ENCODE peak calls at places on chromosomes 2 and 18, in nine cellular contexts. One of them, this sample, is unnamed. For H3K36me3, the result is how much of the 10 kb centered on the place peaks cover.

GRCh38 chr18:50312296-50313030 is 25.0 kb upstream of the CXXC1 start:
- DNase-seq in hepatocyte: no peak
- DNase-seq in ascending aorta: no peak
- DNase-seq in Caco-2: no peak
- DNase-seq in fibroblast of lung: no peak
- DNase-seq in cardiac muscle cell: no peak
- DNase-seq in IMR-90: no peak
- DNase-seq in Panc1: no peak
- DNase-seq in kidney epithelial cell: peak
- DNase-seq in this sample: no peak

GRCh38 chr2:112942654-112943002 is 31.7 kb downstream of the IL37 start:
- DNase-seq in cardiac muscle cell: no peak
- DNase-seq in hepatocyte: peak
- DNase-seq in Caco-2: no peak
- DNase-seq in IMR-90: no peak
- DNase-seq in kidney epithelial cell: no peak
- DNase-seq in ascending aorta: no peak
- DNase-seq in fibroblast of lung: no peak
- DNase-seq in Panc1: no peak
- DNase-seq in this sample: no peak

GRCh38 chr2:53075760-53076159 is 691.8 kb upstream of the CHAC2 start:
- DNase-seq in Panc1: no peak
- DNase-seq in hepatocyte: no peak
- DNase-seq in Caco-2: no peak
- DNase-seq in cardiac muscle cell: no peak
- DNase-seq in fibroblast of lung: peak
- DNase-seq in kidney epithelial cell: no peak
- DNase-seq in IMR-90: no peak
- DNase-seq in ascending aorta: no peak
- DNase-seq in this sample: no peak

GRCh38 chr2:101823347-101823791 is 125.9 kb downstream of the MAP4K4 start:
- DNase-seq in Panc1: no peak
- DNase-seq in cardiac muscle cell: peak
- DNase-seq in Caco-2: peak
- DNase-seq in fibroblast of lung: peak
- DNase-seq in ascending aorta: peak
- DNase-seq in kidney epithelial cell: no peak
- DNase-seq in IMR-90: peak
- DNase-seq in hepatocyte: peak
- DNase-seq in this sample: peak

GRCh38 chr2:219027511-219028055 is 13.7 kb downstream of the CFAP65 start:
- DNase-seq in Panc1: no peak
- DNase-seq in kidney epithelial cell: no peak
- DNase-seq in hepatocyte: no peak
- DNase-seq in ascending aorta: no peak
- DNase-seq in IMR-90: no peak
- DNase-seq in Caco-2: no peak
- DNase-seq in cardiac muscle cell: no peak
- DNase-seq in fibroblast of lung: no peak
- DNase-seq in this sample: no peak

GRCh38 chr2:97736608-97737330 is 23.4 kb downstream of the ZAP70 start:
- DNase-seq in fibroblast of lung: no peak
- DNase-seq in hepatocyte: no peak
- DNase-seq in kidney epithelial cell: no peak
- DNase-seq in IMR-90: no peak
- DNase-seq in cardiac muscle cell: no peak
- DNase-seq in ascending aorta: no peak
- DNase-seq in Caco-2: peak
- DNase-seq in Panc1: no peak
- DNase-seq in this sample: no peak

GRCh38 chr2:195562624-195563566 is 94.1 kb upstream of the SLC39A10 start:
- DNase-seq in hepatocyte: no peak
- DNase-seq in kidney epithelial cell: no peak
- DNase-seq in ascending aorta: no peak
- DNase-seq in cardiac muscle cell: peak
- DNase-seq in Panc1: no peak
- DNase-seq in Caco-2: no peak
- DNase-seq in IMR-90: peak
- DNase-seq in fibroblast of lung: peak
- DNase-seq in this sample: no peak

GRCh38 chr2:37232131-37232933 is 874 bp downstream of the NDUFAF7 start:
- DNase-seq in Panc1: no peak
- DNase-seq in IMR-90: peak
- DNase-seq in Caco-2: peak
- DNase-seq in ascending aorta: peak
- DNase-seq in kidney epithelial cell: no peak
- DNase-seq in hepatocyte: peak
- DNase-seq in fibroblast of lung: peak
- DNase-seq in cardiac muscle cell: peak
- DNase-seq in this sample: peak

GRCh38 chr2:64535024-64535423 is 10.9 kb downstream of the AFTPH start:
- DNase-seq in ascending aorta: no peak
- DNase-seq in kidney epithelial cell: no peak
- DNase-seq in hepatocyte: no peak
- DNase-seq in IMR-90: no peak
- DNase-seq in Caco-2: no peak
- DNase-seq in cardiac muscle cell: no peak
- DNase-seq in Panc1: no peak
- DNase-seq in fibroblast of lung: no peak
- DNase-seq in this sample: no peak

GRCh38 chr2:162072181-162072702 is 1.8 kb downstream of the DPP4 start:
- DNase-seq in cardiac muscle cell: peak
- DNase-seq in hepatocyte: no peak
- DNase-seq in kidney epithelial cell: no peak
- DNase-seq in Caco-2: no peak
- DNase-seq in fibroblast of lung: peak
- DNase-seq in Panc1: no peak
- DNase-seq in IMR-90: peak
- DNase-seq in ascending aorta: no peak
- DNase-seq in this sample: no peak

GRCh38 chr2:105751272-105751671 is 6.6 kb downstream of the NCK2 start:
- DNase-seq in hepatocyte: no peak
- DNase-seq in Panc1: no peak
- DNase-seq in fibroblast of lung: no peak
- DNase-seq in kidney epithelial cell: no peak
- DNase-seq in IMR-90: no peak
- DNase-seq in Caco-2: no peak
- DNase-seq in cardiac muscle cell: no peak
- DNase-seq in ascending aorta: no peak
- DNase-seq in this sample: no peak

GRCh38 chr2:114442545-114442944 is at the start of gene DPP10:
- DNase-seq in kidney epithelial cell: peak
- DNase-seq in ascending aorta: no peak
- DNase-seq in fibroblast of lung: peak
- DNase-seq in Panc1: no peak
- DNase-seq in IMR-90: peak
- DNase-seq in cardiac muscle cell: peak
- DNase-seq in hepatocyte: peak
- DNase-seq in Caco-2: peak
- DNase-seq in this sample: peak

GRCh38 chr18:21363411-21363810 is 121.4 kb downstream of the GREB1L start:
- DNase-seq in ascending aorta: no peak
- DNase-seq in fibroblast of lung: no peak
- DNase-seq in cardiac muscle cell: no peak
- DNase-seq in kidney epithelial cell: no peak
- DNase-seq in Caco-2: no peak
- DNase-seq in Panc1: no peak
- DNase-seq in hepatocyte: no peak
- DNase-seq in IMR-90: no peak
- DNase-seq in this sample: no peak

GRCh38 chr2:4745596-4745995 is 946.6 kb upstream of the SOX11 start:
- DNase-seq in cardiac muscle cell: no peak
- DNase-seq in ascending aorta: no peak
- DNase-seq in fibroblast of lung: no peak
- DNase-seq in Caco-2: no peak
- DNase-seq in Panc1: no peak
- DNase-seq in kidney epithelial cell: no peak
- DNase-seq in IMR-90: no peak
- DNase-seq in hepatocyte: no peak
- DNase-seq in this sample: no peak

GRCh38 chr2:112483047-112483473 is 1.1 kb downstream of the TTL start:
- DNase-seq in Caco-2: no peak
- DNase-seq in ascending aorta: no peak
- DNase-seq in IMR-90: peak
- DNase-seq in fibroblast of lung: peak
- DNase-seq in kidney epithelial cell: peak
- DNase-seq in cardiac muscle cell: peak
- DNase-seq in hepatocyte: peak
- DNase-seq in Panc1: no peak
- DNase-seq in this sample: no peak

DNA sequence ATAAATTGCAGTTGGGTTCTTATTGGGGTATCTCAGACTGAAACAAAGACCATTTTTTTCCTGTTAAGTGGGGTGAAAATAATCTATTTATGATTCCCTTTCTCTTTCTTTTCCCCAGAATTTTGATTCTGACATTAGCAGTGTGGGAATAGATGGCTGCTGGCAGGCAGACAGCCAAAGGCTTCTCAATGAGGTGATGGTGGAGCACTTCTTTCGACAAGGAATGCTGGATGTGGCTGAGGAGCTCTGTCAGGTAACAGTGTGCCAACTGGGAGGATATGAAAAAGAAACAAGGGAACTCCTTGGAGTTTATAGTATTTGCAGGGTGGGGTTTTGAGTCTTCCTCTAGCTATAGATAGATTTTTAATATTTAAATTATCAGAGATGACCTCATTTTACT is 31.7 kb downstream of the RMND5A start:
- DNase-seq in IMR-90: no peak
- DNase-seq in ascending aorta: no peak
- DNase-seq in Caco-2: no peak
- DNase-seq in fibroblast of lung: no peak
- DNase-seq in kidney epithelial cell: no peak
- DNase-seq in cardiac muscle cell: no peak
- DNase-seq in hepatocyte: no peak
- DNase-seq in Panc1: no peak
- DNase-seq in this sample: no peak
- H3K36me3 ChIP-seq in IMR-90: under half
- H3K36me3 ChIP-seq in ascending aorta: under half
- H3K36me3 ChIP-seq in Caco-2: under half
- H3K36me3 ChIP-seq in fibroblast of lung: under half
- H3K36me3 ChIP-seq in kidney epithelial cell: under half
- H3K36me3 ChIP-seq in cardiac muscle cell: under half
- H3K36me3 ChIP-seq in hepatocyte: under half
- H3K36me3 ChIP-seq in Panc1: under half
- H3K36me3 ChIP-seq in this sample: under half

DNA sequence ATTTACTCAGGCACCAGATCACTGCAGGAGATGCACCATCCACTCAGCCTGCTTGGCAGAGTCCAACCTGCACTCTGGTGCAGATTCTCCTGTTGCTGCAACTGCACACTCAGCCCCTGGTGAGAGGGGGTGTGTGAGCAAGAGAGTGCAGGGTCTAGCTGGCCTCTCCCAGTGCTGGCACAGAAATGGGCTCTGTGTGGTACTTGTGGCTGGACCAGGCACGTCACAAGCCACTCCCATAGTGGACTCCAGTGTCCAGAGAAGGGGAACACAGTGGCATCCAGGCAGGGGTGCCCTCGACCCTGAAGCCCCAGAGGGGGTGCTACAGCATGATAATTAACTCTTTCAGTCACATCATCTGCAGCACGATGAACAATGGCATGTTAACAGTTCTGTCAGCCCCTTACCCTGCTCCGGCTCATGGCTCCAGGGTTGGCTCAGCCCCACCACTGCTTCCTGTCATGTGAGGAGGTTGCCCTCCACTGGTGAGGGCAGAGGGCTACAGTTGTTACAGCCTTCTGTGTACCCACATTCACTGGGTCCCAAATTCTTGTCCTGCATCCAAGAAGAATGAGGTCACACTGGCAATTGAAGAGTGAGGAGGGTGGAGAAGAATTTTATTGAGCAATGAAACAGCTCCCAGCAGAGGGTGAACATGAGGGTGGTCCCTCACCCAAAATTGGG is 135.7 kb downstream of the EVA1A start:
- DNase-seq in kidney epithelial cell: no peak
- DNase-seq in Caco-2: no peak
- DNase-seq in Panc1: no peak
- DNase-seq in fibroblast of lung: peak
- DNase-seq in cardiac muscle cell: peak
- DNase-seq in IMR-90: peak
- DNase-seq in hepatocyte: no peak
- DNase-seq in ascending aorta: no peak
- DNase-seq in this sample: no peak
- TF ChIP-seq CTCF in kidney epithelial cell: no peak
- TF ChIP-seq CTCF in Caco-2: no peak
- TF ChIP-seq CTCF in Panc1: no peak
- TF ChIP-seq CTCF in fibroblast of lung: no peak
- TF ChIP-seq CTCF in cardiac muscle cell: no peak
- TF ChIP-seq CTCF in IMR-90: no peak
- TF ChIP-seq CTCF in hepatocyte: peak
- TF ChIP-seq CTCF in ascending aorta: no peak
- TF ChIP-seq CTCF in this sample: no peak

GRCh38 chr2:181243319-181243718 is 213.9 kb upstream of the ITGA4 start:
- DNase-seq in ascending aorta: no peak
- DNase-seq in hepatocyte: no peak
- DNase-seq in fibroblast of lung: no peak
- DNase-seq in Caco-2: no peak
- DNase-seq in IMR-90: no peak
- DNase-seq in cardiac muscle cell: no peak
- DNase-seq in Panc1: no peak
- DNase-seq in kidney epithelial cell: no peak
- DNase-seq in this sample: no peak

GRCh38 chr2:181241366-181241765 is 215.8 kb upstream of the ITGA4 start:
- DNase-seq in cardiac muscle cell: no peak
- DNase-seq in IMR-90: no peak
- DNase-seq in ascending aorta: no peak
- DNase-seq in kidney epithelial cell: no peak
- DNase-seq in Caco-2: no peak
- DNase-seq in hepatocyte: no peak
- DNase-seq in fibroblast of lung: no peak
- DNase-seq in Panc1: no peak
- DNase-seq in this sample: no peak

GRCh38 chr2:181239400-181239799 is 217.8 kb upstream of the ITGA4 start:
- DNase-seq in ascending aorta: no peak
- DNase-seq in cardiac muscle cell: no peak
- DNase-seq in hepatocyte: no peak
- DNase-seq in fibroblast of lung: peak
- DNase-seq in IMR-90: no peak
- DNase-seq in Panc1: no peak
- DNase-seq in Caco-2: no peak
- DNase-seq in kidney epithelial cell: no peak
- DNase-seq in this sample: no peak

GRCh38 chr2:181235683-181236459 is 221.3 kb upstream of the ITGA4 start:
- DNase-seq in Panc1: no peak
- DNase-seq in IMR-90: no peak
- DNase-seq in kidney epithelial cell: no peak
- DNase-seq in Caco-2: no peak
- DNase-seq in hepatocyte: no peak
- DNase-seq in fibroblast of lung: no peak
- DNase-seq in cardiac muscle cell: no peak
- DNase-seq in ascending aorta: no peak
- DNase-seq in this sample: no peak

GRCh38 chr2:181240844-181241243 is 216.3 kb upstream of the ITGA4 start:
- DNase-seq in Panc1: no peak
- DNase-seq in cardiac muscle cell: no peak
- DNase-seq in hepatocyte: no peak
- DNase-seq in fibroblast of lung: no peak
- DNase-seq in Caco-2: no peak
- DNase-seq in kidney epithelial cell: no peak
- DNase-seq in ascending aorta: no peak
- DNase-seq in IMR-90: no peak
- DNase-seq in this sample: no peak
- H3K36me3 ChIP-seq in Panc1: under half
- H3K36me3 ChIP-seq in cardiac muscle cell: under half
- H3K36me3 ChIP-seq in hepatocyte: under half
- H3K36me3 ChIP-seq in fibroblast of lung: under half
- H3K36me3 ChIP-seq in Caco-2: under half
- H3K36me3 ChIP-seq in kidney epithelial cell: under half
- H3K36me3 ChIP-seq in ascending aorta: under half
- H3K36me3 ChIP-seq in IMR-90: under half
- H3K36me3 ChIP-seq in this sample: under half

GRCh38 chr18:79403723-79404566 is 8.2 kb downstream of the NFATC1 start:
- DNase-seq in hepatocyte: no peak
- DNase-seq in IMR-90: no peak
- DNase-seq in Panc1: no peak
- DNase-seq in cardiac muscle cell: no peak
- DNase-seq in ascending aorta: no peak
- DNase-seq in Caco-2: no peak
- DNase-seq in kidney epithelial cell: no peak
- DNase-seq in fibroblast of lung: no peak
- DNase-seq in this sample: no peak
- TF ChIP-seq CTCF in hepatocyte: no peak
- TF ChIP-seq CTCF in IMR-90: no peak
- TF ChIP-seq CTCF in Panc1: no peak
- TF ChIP-seq CTCF in cardiac muscle cell: no peak
- TF ChIP-seq CTCF in ascending aorta: no peak
- TF ChIP-seq CTCF in Caco-2: no peak
- TF ChIP-seq CTCF in kidney epithelial cell: no peak
- TF ChIP-seq CTCF in fibroblast of lung: no peak
- TF ChIP-seq CTCF in this sample: no peak